ENCODE peak calls at places on chromosomes 6 and 20, in five cellular contexts. G, U, P, C and J are unnamed samples.

GRCh38 chr6:148891027-148891783 is 144.4 kb downstream of the UST start:
- DNase-seq in C (no peak), G (no peak), P (no peak), U (no peak), J (peak)

GRCh38 chr6:44503471-44503870 is 116.0 kb downstream of the CDC5L start:
- DNase-seq in P (no peak), U (no peak), G (no peak), C (no peak), J (no peak)

GRCh38 chr20:24610341-24611115 is 141.1 kb downstream of the SYNDIG1 start:
- DNase-seq in U (no peak), C (no peak), G (peak), P (no peak), J (no peak)

GRCh38 chr20:34791289-34792020 is 34.0 kb downstream of the NCOA6 start:
- DNase-seq in G (peak), P (peak), U (peak), C (no peak), J (peak)

GRCh38 chr6:15461127-15461944 is 201.5 kb downstream of the DTNBP1 start:
- DNase-seq in C (no peak), G (no peak), U (no peak), P (no peak), J (no peak)

GRCh38 chr6:144215402-144215931 is 65.2 kb downstream of the STX11 start:
- DNase-seq in U (no peak), C (no peak), G (peak), P (no peak), J (peak)

GRCh38 chr6:125835221-125835744 is 44.5 kb downstream of the NCOA7 start:
- DNase-seq in P (no peak), U (peak), C (no peak), G (peak), J (peak)

GRCh38 chr6:13760948-13761347 is 49.3 kb upstream of the RANBP9 start:
- DNase-seq in P (no peak), U (peak), G (no peak), C (no peak), J (peak)

GRCh38 chr20:50379049-50379990 is 130.9 kb upstream of the PTPN1 start:
- DNase-seq in P (peak), G (peak), U (peak), C (no peak), J (peak)

GRCh38 chr20:58293453-58293852 is 16.1 kb upstream of the RAB22A start:
- DNase-seq in C (no peak), G (no peak), P (no peak), U (no peak), J (no peak)

GRCh38 chr20:19897891-19898290 is 119.3 kb upstream of the NAA20 start:
- DNase-seq in G (no peak), C (no peak), U (no peak), P (no peak), J (no peak)

GRCh38 chr6:31495580-31495979 is 2.4 kb upstream of the MICB start:
- DNase-seq in G (peak), P (no peak), C (no peak), U (no peak), J (peak)

DNA sequence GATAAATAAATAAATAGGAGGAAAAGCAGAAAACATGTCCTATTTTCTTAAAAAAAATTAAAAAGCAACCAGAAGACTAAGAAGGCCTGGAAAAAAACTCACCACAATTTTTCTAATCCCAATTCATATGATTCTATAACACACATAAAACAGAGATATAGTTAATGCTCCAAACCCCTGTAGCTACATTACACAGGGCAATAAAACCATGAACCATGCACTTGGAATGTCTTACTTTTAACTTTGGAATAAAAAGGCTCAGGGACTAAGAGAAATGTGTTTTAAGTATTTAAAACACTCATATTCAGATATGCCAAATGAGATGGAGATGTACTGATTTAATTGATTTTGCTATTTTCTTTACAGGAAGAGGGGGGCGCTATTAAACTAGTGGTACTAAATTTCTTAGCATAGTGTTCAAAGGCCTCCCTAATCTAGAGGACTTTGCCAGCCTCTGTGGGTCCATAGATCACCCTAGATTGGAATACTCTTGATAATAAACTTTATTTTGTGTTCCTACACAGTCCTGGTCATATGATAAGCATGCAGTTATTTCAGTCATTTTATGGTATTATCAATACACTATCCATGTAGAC is 30.3 kb upstream of the GCM1 start:
- DNase-seq in P (no peak), C (no peak), G (no peak), U (no peak), J (no peak)
- TF ChIP-seq CTCF in P (no peak), C (no peak), G (no peak), U (no peak), J (no peak)

DNA sequence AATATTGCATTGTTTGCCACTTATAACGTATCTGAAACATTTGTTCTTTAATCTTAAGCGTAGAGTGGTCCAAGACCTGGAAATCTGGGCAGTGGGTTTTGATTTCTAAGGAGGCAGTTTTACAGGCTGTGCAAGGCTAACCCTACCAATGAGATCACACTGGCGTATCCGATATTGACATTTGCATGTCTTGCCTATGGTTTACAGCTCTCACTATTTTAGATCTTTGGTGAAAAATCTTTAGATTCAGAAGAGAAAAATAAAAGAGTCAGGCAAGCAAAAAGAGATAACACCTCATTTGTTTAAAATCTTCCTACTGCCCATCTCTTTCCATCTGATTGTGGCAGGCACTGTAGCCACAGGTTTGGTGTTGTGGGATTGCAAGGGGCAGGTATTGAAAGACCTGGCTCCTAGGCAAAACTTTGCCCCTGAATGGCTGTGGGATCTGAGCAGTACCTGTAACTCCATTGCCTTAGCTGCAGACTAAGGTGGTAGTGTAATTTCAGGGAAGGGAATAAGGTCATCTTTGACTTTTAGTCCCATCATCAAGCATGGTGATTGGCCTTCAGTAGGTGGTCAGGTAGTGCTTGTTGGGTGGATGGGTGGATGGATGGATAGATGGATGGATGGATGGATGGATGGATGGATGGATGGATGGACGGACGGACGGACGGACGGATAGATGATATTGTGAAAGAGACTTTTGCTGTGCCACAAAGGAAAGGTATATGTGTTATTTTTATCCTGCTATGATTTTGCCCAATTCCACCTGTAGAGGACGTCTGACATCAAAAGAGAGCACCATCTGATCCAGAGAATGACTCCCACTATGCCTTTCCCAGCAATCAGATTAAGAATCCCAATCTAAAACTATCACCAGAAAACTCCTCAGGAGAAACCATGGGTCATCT is 1.9 kb downstream of the TNFAIP3 start:
- DNase-seq in C (no peak), P (no peak), G (no peak), U (no peak), J (no peak)
- H3K4me3 ChIP-seq in C (peak), P (peak), G (peak), U (peak), J (peak)

DNA sequence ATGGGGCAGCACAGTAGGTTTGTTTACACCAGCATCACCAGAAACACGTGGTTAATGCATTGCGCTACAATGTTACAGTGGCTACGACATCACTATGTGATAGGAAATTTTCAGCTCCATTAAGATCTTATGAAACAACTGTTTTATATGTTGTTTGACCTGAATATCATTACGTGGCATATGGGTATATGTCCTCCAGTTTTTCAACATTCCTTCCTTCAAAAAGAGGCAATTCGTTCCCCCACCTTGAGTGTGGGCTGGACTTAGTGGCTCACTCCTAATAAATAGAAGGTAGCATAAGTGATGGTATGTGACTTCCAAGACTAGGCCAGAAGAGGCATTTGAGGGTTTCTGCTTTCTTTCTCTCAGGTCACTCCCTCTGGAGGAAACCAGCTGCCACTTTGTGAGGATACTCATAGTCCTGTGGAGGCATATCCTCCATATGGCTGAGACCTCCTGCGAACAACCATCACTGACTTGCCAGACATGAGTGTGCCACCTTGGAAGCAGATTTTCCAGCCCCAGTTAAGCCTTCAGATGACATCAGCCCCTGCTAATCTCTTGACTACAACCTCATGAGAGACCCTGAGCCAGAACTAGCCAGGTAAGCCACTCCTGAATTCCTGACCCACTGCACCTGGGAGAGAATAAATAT is 2.3 kb upstream of the TRAM2 start:
- DNase-seq in U (no peak), C (no peak), G (no peak), P (no peak), J (no peak)
- TF ChIP-seq CTCF in U (no peak), C (no peak), G (no peak), P (no peak), J (no peak)

DNA sequence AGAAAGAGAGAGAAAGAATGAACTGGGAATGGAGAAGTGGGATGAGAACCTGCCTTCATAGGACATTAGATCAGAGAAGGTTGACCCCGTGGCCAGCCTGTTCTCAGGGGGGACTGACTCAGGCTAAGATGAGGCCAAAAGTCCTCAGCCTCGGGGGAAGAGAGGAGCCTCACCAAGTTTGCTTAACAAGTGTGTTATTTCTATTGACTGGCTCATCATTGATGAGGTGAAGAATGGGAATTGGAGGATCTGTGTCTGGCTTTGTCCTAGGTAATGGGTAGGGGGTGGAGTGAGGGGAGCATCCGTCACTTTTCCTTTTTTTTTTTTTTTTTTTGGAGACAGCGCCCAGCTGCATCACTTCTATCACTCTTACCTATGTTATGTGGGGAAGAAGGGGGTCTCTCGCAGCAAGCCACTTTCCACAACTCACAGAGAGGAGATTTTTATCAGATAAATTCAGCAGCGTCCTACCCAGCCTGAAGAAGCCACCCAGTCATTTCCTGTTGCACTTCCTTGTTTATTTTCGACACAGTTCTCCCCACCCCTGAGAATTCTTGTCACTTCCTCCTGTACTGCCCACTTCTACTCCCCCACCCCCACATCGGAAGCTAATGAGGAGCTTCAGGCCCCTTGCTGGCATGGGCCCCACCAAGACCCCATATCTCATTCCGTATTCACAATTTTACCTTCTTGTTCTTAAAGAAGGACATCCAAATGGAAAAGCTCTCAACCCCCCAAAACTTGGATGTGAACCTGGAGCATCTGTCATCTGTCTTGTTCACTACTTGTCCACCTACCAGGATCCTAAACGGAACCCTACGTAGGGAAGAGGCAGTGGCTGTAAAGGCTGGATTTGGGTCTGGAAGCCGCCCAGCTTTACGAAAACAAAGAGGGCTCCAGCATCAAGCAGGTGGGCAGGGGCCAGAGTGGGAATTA is 2.8 kb upstream of the RNASET2 start:
- DNase-seq in C (no peak), G (no peak), U (no peak), P (no peak), J (no peak)
- H3K4me3 ChIP-seq in C (no peak), G (no peak), U (no peak), P (no peak), J (no peak)

GRCh38 chr20:48656661-48657211 is 171.1 kb downstream of the PREX1 start:
- DNase-seq in P (no peak), U (no peak), G (no peak), C (peak), J (no peak)
- TF ChIP-seq CTCF in P (no peak), U (peak), G (no peak), C (peak), J (peak)

GRCh38 chr20:45814314-45814713 is 1.9 kb downstream of the UBE2C start:
- DNase-seq in U (no peak), P (no peak), C (no peak), G (no peak), J (no peak)

GRCh38 chr20:45810191-45810590 is 2.3 kb upstream of the UBE2C start:
- DNase-seq in U (no peak), C (no peak), G (no peak), P (no peak), J (no peak)

GRCh38 chr20:45813006-45813340 is 529 bp downstream of the UBE2C start:
- DNase-seq in U (no peak), C (no peak), G (no peak), P (no peak), J (no peak)

GRCh38 chr20:45812157-45813005 is at the start of gene UBE2C:
- DNase-seq in U (peak), P (peak), C (peak), G (peak), J (peak)

GRCh38 chr20:45813489-45813888 is 1.0 kb downstream of the UBE2C start:
- DNase-seq in G (no peak), C (no peak), P (no peak), U (no peak), J (no peak)
- H3K4me3 ChIP-seq in G (no peak), C (no peak), P (peak), U (peak), J (peak)

GRCh38 chr20:59645761-59646171 is 41.4 kb downstream of the PHACTR3 start:
- DNase-seq in P (no peak), C (no peak), U (no peak), G (no peak), J (no peak)
- TF ChIP-seq CTCF in P (no peak), C (peak), U (peak), G (no peak), J (no peak)

GRCh38 chr6:35099116-35099515 is 42.0 kb downstream of the TCP11 start:
- DNase-seq in P (no peak), G (no peak), C (no peak), U (no peak), J (no peak)

GRCh38 chr6:35108309-35108885 is 32.7 kb downstream of the TCP11 start:
- DNase-seq in G (no peak), C (no peak), U (no peak), P (no peak), J (no peak)

DNA sequence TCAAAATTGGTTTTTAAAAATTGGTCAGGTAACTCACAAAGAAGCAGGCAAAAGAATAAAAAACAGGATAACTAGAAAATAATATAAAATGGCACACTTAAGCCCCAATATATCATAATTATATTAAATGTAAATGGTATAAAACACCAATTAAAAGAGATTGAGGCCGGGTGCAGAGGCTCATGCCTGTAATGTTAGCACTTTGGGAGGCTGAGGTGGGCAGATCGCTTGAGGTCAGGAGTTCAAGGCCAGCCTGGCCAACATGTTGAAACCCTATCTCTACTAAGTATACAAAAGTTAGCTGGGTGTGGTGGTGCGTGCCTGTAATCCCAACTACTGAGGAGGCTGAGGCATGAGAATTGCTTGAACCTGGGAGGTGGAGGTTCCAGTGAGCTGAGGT is 36.1 kb downstream of the TCP11 start:
- DNase-seq in G (no peak), U (no peak), P (no peak), C (no peak), J (no peak)
- H3K4me3 ChIP-seq in G (no peak), U (no peak), P (no peak), C (no peak), J (no peak)